ENCODE peak calls at places on chromosomes 12 and 14, in seven cellular contexts. E is PC-3, Q is fibroblast of lung, F is GM23248, T is neural progenitor cell, G is GM23338, Y is keratinocyte. C is an unnamed sample.

GRCh38 chr12:76586764-76587395 is 27.3 kb upstream of the OSBPL8 start:
- DNase-seq in T (peak; percentile 23), Q (peak; percentile 78), F (peak; percentile 76), G (peak; percentile 73), Y (no peak), E (peak; percentile 60), C (peak; percentile 56)

GRCh38 chr12:13440844-13441243 is 244.3 kb downstream of the EMP1 start:
- DNase-seq in Y (no peak), Q (no peak), F (no peak), E (no peak), G (no peak), T (no peak), C (no peak)

GRCh38 chr14:79781882-79782281 is 429.4 kb downstream of the DIO2 start:
- DNase-seq in E (no peak), Q (peak; percentile 3), T (no peak), G (no peak), F (no peak), Y (no peak), C (no peak)

GRCh38 chr14:50001999-50002925 is 109.4 kb downstream of the ARF6 start:
- DNase-seq in T (no peak), Y (no peak), G (peak; percentile 17), E (no peak), F (no peak), Q (no peak), C (peak; percentile 55)

GRCh38 chr12:19507823-19508222 is 68.5 kb downstream of the AEBP2 start:
- DNase-seq in F (peak; percentile 61), Q (peak; percentile 54), G (no peak), T (no peak), Y (no peak), E (no peak), C (no peak)

GRCh38 chr14:103857256-103857655 is 9.9 kb upstream of the PPP1R13B start:
- DNase-seq in E (no peak), F (no peak), G (no peak), Y (no peak), Q (no peak), T (no peak), C (no peak)

GRCh38 chr12:108734200-108734906 is 3.0 kb upstream of the CORO1C start:
- DNase-seq in Y (peak; percentile 91), Q (peak; percentile 86), F (peak; percentile 98), T (no peak), G (peak; percentile 28), E (peak; percentile 99), C (no peak)

GRCh38 chr14:102764220-102764671 is 13.0 kb upstream of the TRAF3 start:
- DNase-seq in E (no peak), F (no peak), Y (no peak), Q (no peak), G (no peak), T (no peak), C (no peak)

GRCh38 chr12:5010130-5010529 is 33.5 kb upstream of the KCNA5 start:
- DNase-seq in T (no peak), G (no peak), Q (no peak), F (no peak), E (no peak), Y (no peak), C (no peak)

GRCh38 chr14:89466460-89466859 is 49.4 kb upstream of the FOXN3 start:
- DNase-seq in E (no peak), Q (no peak), T (no peak), Y (no peak), G (no peak), F (no peak), C (no peak)

GRCh38 chr14:45785240-45785639 is 532.2 kb upstream of the MIS18BP1 start:
- DNase-seq in Q (no peak), Y (peak; percentile 85), F (no peak), E (no peak), G (no peak), T (no peak), C (no peak)

DNA sequence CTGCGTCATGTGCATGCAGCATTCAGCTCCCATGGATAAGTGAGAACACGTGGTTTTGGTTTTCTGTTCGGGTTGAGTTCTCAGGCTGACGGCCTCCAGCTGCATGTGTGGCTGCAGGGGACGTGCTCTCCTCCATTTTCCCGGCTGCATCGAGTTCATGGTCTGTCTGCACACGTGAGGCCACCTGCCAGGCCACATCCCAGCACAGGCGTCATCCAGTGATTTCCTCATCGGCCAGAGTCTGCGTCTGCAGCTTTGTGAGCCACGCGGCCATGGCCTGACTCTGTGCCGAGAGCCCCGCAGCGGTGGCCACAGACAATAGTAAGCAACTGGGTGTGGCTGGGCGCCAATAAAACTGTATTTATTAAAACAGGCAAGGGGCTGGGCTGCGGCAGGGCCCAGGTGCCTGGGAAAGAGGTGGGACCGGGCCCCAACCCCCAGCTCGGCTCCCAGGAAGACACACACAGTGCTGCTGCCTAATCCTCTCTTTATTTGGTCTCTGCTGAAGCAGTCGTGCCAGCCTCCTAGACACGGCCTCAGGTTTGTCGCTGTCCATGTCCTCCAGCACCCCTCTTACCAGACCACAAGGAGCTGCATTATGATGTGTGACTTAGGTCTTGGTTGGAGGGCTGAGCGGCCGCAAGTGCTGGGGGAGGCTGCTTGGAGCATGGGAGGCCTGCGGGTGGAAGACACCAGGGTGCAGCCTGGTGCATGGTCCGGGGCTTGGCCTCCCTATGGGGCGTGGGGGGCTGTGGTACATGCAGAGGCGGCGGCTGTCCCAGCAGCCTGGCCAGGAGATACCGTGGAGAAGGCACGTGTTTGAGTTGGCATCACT is 52.0 kb downstream of the NOC4L start:
- DNase-seq in Y (no peak), G (no peak), F (peak; percentile 48), E (no peak), Q (no peak), T (peak; percentile 49), C (no peak)
- H3K4me2 ChIP-seq in Y (no peak overlapping the region), G (no peak overlapping the region), F (no peak overlapping the region), E (no peak overlapping the region), Q (no peak overlapping the region), T (peak overlapping the region; percentile 18), C (no peak overlapping the region)

GRCh38 chr12:8832500-8832899 is 10.1 kb downstream of the A2ML1 start:
- DNase-seq in Y (no peak), F (no peak), T (no peak), E (no peak), Q (no peak), G (no peak), C (no peak)
- TF ChIP-seq EZH2 in Y (no peak), F (no peak), T (no peak), E (no peak), Q (no peak), G (no peak), C (no peak)

DNA sequence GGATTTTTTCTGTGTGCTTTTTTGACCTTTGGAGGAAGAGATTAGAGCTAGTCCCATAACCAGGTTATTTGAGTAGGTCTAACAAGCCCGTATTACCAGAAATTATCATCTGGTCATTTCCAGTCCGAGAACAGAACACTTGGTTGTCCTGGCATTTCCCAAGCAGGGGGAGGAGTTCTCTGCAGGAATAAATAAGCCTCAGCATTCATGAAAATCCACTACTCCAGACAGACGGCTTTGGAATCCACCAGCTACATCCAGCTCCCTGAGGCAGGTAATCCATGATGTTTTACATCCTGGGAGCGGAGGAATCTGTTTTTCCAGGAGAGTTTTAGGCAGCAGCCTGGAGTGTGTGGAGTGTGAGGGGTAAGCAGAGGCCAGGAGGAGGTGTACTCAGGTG is at the start of gene SERPINA3:
- DNase-seq in G (no peak), T (no peak), E (no peak), F (no peak), Q (peak; percentile 70), Y (no peak), C (no peak)
- H3K4me3 ChIP-seq in G (no peak within 1 kb of the TSS), T (no peak within 1 kb of the TSS), E (no peak within 1 kb of the TSS), F (no peak within 1 kb of the TSS), Q (no peak within 1 kb of the TSS), Y (no peak within 1 kb of the TSS), C (no peak within 1 kb of the TSS)

GRCh38 chr12:93185369-93185741 is 192.4 kb upstream of the NUDT4 start:
- DNase-seq in Q (no peak), T (no peak), E (no peak), F (no peak), G (no peak), Y (no peak), C (no peak)
- H3K4me2 ChIP-seq in Q (no peak overlapping the region), T (no peak overlapping the region), E (no peak overlapping the region), F (no peak overlapping the region), G (no peak overlapping the region), Y (no peak overlapping the region), C (no peak overlapping the region)

GRCh38 chr12:42482086-42482819 is 107.3 kb downstream of the PRICKLE1 start:
- DNase-seq in Q (peak; percentile 56), Y (no peak), F (peak; percentile 56), E (peak; percentile 69), G (no peak), T (peak; percentile 52), C (no peak)

GRCh38 chr12:42481368-42481767 is 108.2 kb downstream of the PRICKLE1 start:
- DNase-seq in T (peak; percentile 75), E (no peak), Q (no peak), G (peak; percentile 73), F (no peak), Y (no peak), C (no peak)

GRCh38 chr12:42484996-42485395 is 104.5 kb downstream of the PRICKLE1 start:
- DNase-seq in G (peak; percentile 55), Y (no peak), E (no peak), T (no peak), Q (no peak), F (no peak), C (peak; percentile 35)

GRCh38 chr12:42483534-42483857 is 106.0 kb downstream of the PRICKLE1 start:
- DNase-seq in E (peak; percentile 38), F (peak; percentile 60), Q (no peak), T (no peak), G (no peak), Y (no peak), C (no peak)

DNA sequence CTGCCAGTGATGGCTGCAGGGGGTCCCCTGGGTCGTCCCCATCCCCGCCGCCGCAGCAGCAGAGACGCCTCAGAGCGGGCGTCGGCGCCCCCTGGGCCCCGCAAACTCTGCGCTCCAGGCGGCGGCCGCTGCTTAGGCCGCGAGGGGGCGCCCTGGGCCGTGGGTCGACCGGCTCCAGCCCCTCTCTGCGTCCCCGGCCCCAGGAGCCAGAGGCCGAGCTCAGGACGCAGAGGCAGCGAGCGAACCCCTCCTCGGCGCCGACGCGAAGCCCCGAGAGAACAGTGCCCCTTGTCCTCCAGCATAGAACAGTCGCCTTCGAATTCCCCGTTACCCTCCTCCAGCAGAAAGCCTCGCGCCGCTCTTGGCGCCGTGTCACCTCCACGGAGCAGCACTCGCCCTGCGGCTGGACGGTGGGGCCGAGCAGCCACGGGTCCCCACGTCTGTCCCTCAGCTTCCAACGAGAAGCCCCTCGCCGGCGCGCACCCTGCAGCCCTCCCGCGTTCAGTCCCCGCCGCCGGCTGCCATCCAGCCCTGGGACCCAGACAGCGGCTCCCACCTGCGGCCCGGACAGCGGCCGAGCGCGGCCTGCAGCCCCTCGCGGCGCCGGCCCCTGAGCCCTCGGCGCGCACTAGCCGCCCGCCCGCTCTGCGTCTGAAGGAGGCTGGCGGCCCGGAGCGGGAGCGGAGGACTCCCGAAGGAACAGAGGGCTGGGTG is 106.6 kb downstream of the PRICKLE1 start:
- DNase-seq in Q (peak; percentile 68), T (peak; percentile 94), E (peak; percentile 73), G (peak; percentile 86), Y (no peak), F (peak; percentile 82), C (peak; percentile 63)
- TF ChIP-seq EZH2 in Q (no peak), T (peak; percentile 9), E (no peak), G (no peak), Y (no peak), F (no peak), C (no peak)